ENCODE peak calls at places on chromosomes 7 and 10, in ten cellular contexts. One of them, this sample, is unnamed.

GRCh38 chr10:89789188-89789587 is 87.8 kb downstream of the KIF20B start:
- DNase-seq in OCI-LY7: no peak
- DNase-seq in effector memory CD4-positive, alpha-beta T cell: no peak
- DNase-seq in cardiac fibroblast: no peak
- DNase-seq in cardiac muscle cell: no peak
- DNase-seq in Peyer's patch: no peak
- DNase-seq in lower lobe of right lung: no peak
- DNase-seq in esophagus muscularis mucosa: no peak
- DNase-seq in right cardiac atrium: no peak
- DNase-seq in lower leg skin: no peak
- DNase-seq in this sample: no peak

GRCh38 chr10:30282226-30282625 is 66.9 kb downstream of the MTPAP start:
- DNase-seq in OCI-LY7: no peak
- DNase-seq in effector memory CD4-positive, alpha-beta T cell: no peak
- DNase-seq in cardiac fibroblast: peak
- DNase-seq in cardiac muscle cell: peak
- DNase-seq in Peyer's patch: no peak
- DNase-seq in lower lobe of right lung: no peak
- DNase-seq in esophagus muscularis mucosa: no peak
- DNase-seq in right cardiac atrium: no peak
- DNase-seq in lower leg skin: no peak
- DNase-seq in this sample: no peak

GRCh38 chr10:131689016-131689415 is 211.8 kb upstream of the PPP2R2D start:
- DNase-seq in OCI-LY7: no peak
- DNase-seq in effector memory CD4-positive, alpha-beta T cell: no peak
- DNase-seq in cardiac fibroblast: no peak
- DNase-seq in cardiac muscle cell: no peak
- DNase-seq in Peyer's patch: no peak
- DNase-seq in lower lobe of right lung: no peak
- DNase-seq in esophagus muscularis mucosa: no peak
- DNase-seq in right cardiac atrium: no peak
- DNase-seq in lower leg skin: no peak
- DNase-seq in this sample: no peak

GRCh38 chr7:20329389-20330175 is 1.1 kb upstream of the ITGB8 start:
- DNase-seq in OCI-LY7: no peak
- DNase-seq in effector memory CD4-positive, alpha-beta T cell: no peak
- DNase-seq in cardiac fibroblast: peak
- DNase-seq in cardiac muscle cell: peak
- DNase-seq in Peyer's patch: peak
- DNase-seq in lower lobe of right lung: peak
- DNase-seq in esophagus muscularis mucosa: peak
- DNase-seq in right cardiac atrium: peak
- DNase-seq in lower leg skin: peak
- DNase-seq in this sample: no peak

GRCh38 chr7:138295049-138295637 is 164.9 kb upstream of the TRIM24 start:
- DNase-seq in OCI-LY7: no peak
- DNase-seq in effector memory CD4-positive, alpha-beta T cell: no peak
- DNase-seq in cardiac fibroblast: no peak
- DNase-seq in cardiac muscle cell: no peak
- DNase-seq in Peyer's patch: no peak
- DNase-seq in lower lobe of right lung: no peak
- DNase-seq in esophagus muscularis mucosa: no peak
- DNase-seq in right cardiac atrium: no peak
- DNase-seq in lower leg skin: no peak
- DNase-seq in this sample: no peak

GRCh38 chr7:3282457-3282856 is 18.6 kb upstream of the SDK1 start:
- DNase-seq in OCI-LY7: no peak
- DNase-seq in effector memory CD4-positive, alpha-beta T cell: no peak
- DNase-seq in cardiac fibroblast: no peak
- DNase-seq in cardiac muscle cell: peak
- DNase-seq in Peyer's patch: no peak
- DNase-seq in lower lobe of right lung: no peak
- DNase-seq in esophagus muscularis mucosa: no peak
- DNase-seq in right cardiac atrium: no peak
- DNase-seq in lower leg skin: no peak
- DNase-seq in this sample: peak

GRCh38 chr10:15223174-15223573 is 54.7 kb upstream of the NMT2 start:
- DNase-seq in OCI-LY7: no peak
- DNase-seq in effector memory CD4-positive, alpha-beta T cell: no peak
- DNase-seq in cardiac fibroblast: peak
- DNase-seq in cardiac muscle cell: peak
- DNase-seq in Peyer's patch: no peak
- DNase-seq in lower lobe of right lung: no peak
- DNase-seq in esophagus muscularis mucosa: no peak
- DNase-seq in right cardiac atrium: no peak
- DNase-seq in lower leg skin: no peak
- DNase-seq in this sample: no peak

GRCh38 chr10:46515402-46516192 is 40.9 kb downstream of the GPRIN2 start:
- DNase-seq in OCI-LY7: no peak
- DNase-seq in effector memory CD4-positive, alpha-beta T cell: no peak
- DNase-seq in cardiac fibroblast: no peak
- DNase-seq in cardiac muscle cell: no peak
- DNase-seq in Peyer's patch: peak
- DNase-seq in lower lobe of right lung: peak
- DNase-seq in esophagus muscularis mucosa: no peak
- DNase-seq in right cardiac atrium: peak
- DNase-seq in lower leg skin: peak
- DNase-seq in this sample: no peak

GRCh38 chr10:8056891-8057331 is 2.4 kb downstream of the GATA3 start:
- DNase-seq in OCI-LY7: peak
- DNase-seq in effector memory CD4-positive, alpha-beta T cell: no peak
- DNase-seq in cardiac fibroblast: no peak
- DNase-seq in cardiac muscle cell: no peak
- DNase-seq in Peyer's patch: peak
- DNase-seq in lower lobe of right lung: no peak
- DNase-seq in esophagus muscularis mucosa: no peak
- DNase-seq in right cardiac atrium: peak
- DNase-seq in lower leg skin: peak
- DNase-seq in this sample: no peak

GRCh38 chr7:29345590-29345989 is 151.0 kb downstream of the CHN2 start:
- DNase-seq in OCI-LY7: no peak
- DNase-seq in effector memory CD4-positive, alpha-beta T cell: no peak
- DNase-seq in cardiac fibroblast: peak
- DNase-seq in cardiac muscle cell: peak
- DNase-seq in Peyer's patch: no peak
- DNase-seq in lower lobe of right lung: peak
- DNase-seq in esophagus muscularis mucosa: no peak
- DNase-seq in right cardiac atrium: peak
- DNase-seq in lower leg skin: no peak
- DNase-seq in this sample: peak

GRCh38 chr7:116511552-116512523 is 12.3 kb downstream of the CAV2 start:
- DNase-seq in OCI-LY7: peak
- DNase-seq in effector memory CD4-positive, alpha-beta T cell: no peak
- DNase-seq in cardiac fibroblast: peak
- DNase-seq in cardiac muscle cell: peak
- DNase-seq in Peyer's patch: peak
- DNase-seq in lower lobe of right lung: no peak
- DNase-seq in esophagus muscularis mucosa: no peak
- DNase-seq in right cardiac atrium: no peak
- DNase-seq in lower leg skin: no peak
- DNase-seq in this sample: peak

GRCh38 chr10:100912013-100912608 is 652 bp upstream of the SLF2 start:
- DNase-seq in OCI-LY7: no peak
- DNase-seq in effector memory CD4-positive, alpha-beta T cell: no peak
- DNase-seq in cardiac fibroblast: no peak
- DNase-seq in cardiac muscle cell: peak
- DNase-seq in Peyer's patch: no peak
- DNase-seq in lower lobe of right lung: no peak
- DNase-seq in esophagus muscularis mucosa: no peak
- DNase-seq in right cardiac atrium: no peak
- DNase-seq in lower leg skin: no peak
- DNase-seq in this sample: no peak

GRCh38 chr10:99908512-99908911 is 101.2 kb downstream of the DNMBP start:
- DNase-seq in OCI-LY7: no peak
- DNase-seq in effector memory CD4-positive, alpha-beta T cell: no peak
- DNase-seq in cardiac fibroblast: no peak
- DNase-seq in cardiac muscle cell: no peak
- DNase-seq in Peyer's patch: no peak
- DNase-seq in lower lobe of right lung: no peak
- DNase-seq in esophagus muscularis mucosa: no peak
- DNase-seq in right cardiac atrium: no peak
- DNase-seq in lower leg skin: no peak
- DNase-seq in this sample: no peak

GRCh38 chr10:119669975-119670640 is 18.9 kb downstream of the BAG3 start:
- DNase-seq in OCI-LY7: no peak
- DNase-seq in effector memory CD4-positive, alpha-beta T cell: no peak
- DNase-seq in cardiac fibroblast: no peak
- DNase-seq in cardiac muscle cell: no peak
- DNase-seq in Peyer's patch: no peak
- DNase-seq in lower lobe of right lung: no peak
- DNase-seq in esophagus muscularis mucosa: no peak
- DNase-seq in right cardiac atrium: no peak
- DNase-seq in lower leg skin: no peak
- DNase-seq in this sample: no peak

GRCh38 chr7:29806131-29806792 is at the start of gene WIPF3:
- DNase-seq in OCI-LY7: no peak
- DNase-seq in effector memory CD4-positive, alpha-beta T cell: no peak
- DNase-seq in cardiac fibroblast: no peak
- DNase-seq in cardiac muscle cell: peak
- DNase-seq in Peyer's patch: no peak
- DNase-seq in lower lobe of right lung: peak
- DNase-seq in esophagus muscularis mucosa: peak
- DNase-seq in right cardiac atrium: peak
- DNase-seq in lower leg skin: no peak
- DNase-seq in this sample: no peak

GRCh38 chr10:114083040-114083439 is 39.4 kb downstream of the ADRB1 start:
- DNase-seq in OCI-LY7: no peak
- DNase-seq in effector memory CD4-positive, alpha-beta T cell: no peak
- DNase-seq in cardiac fibroblast: no peak
- DNase-seq in cardiac muscle cell: no peak
- DNase-seq in Peyer's patch: no peak
- DNase-seq in lower lobe of right lung: no peak
- DNase-seq in esophagus muscularis mucosa: no peak
- DNase-seq in right cardiac atrium: no peak
- DNase-seq in lower leg skin: no peak
- DNase-seq in this sample: no peak

GRCh38 chr10:114079421-114079820 is 35.8 kb downstream of the ADRB1 start:
- DNase-seq in OCI-LY7: no peak
- DNase-seq in effector memory CD4-positive, alpha-beta T cell: no peak
- DNase-seq in cardiac fibroblast: no peak
- DNase-seq in cardiac muscle cell: no peak
- DNase-seq in Peyer's patch: no peak
- DNase-seq in lower lobe of right lung: no peak
- DNase-seq in esophagus muscularis mucosa: no peak
- DNase-seq in right cardiac atrium: no peak
- DNase-seq in lower leg skin: peak
- DNase-seq in this sample: no peak

GRCh38 chr10:114084225-114084624 is 40.6 kb downstream of the ADRB1 start:
- DNase-seq in OCI-LY7: no peak
- DNase-seq in effector memory CD4-positive, alpha-beta T cell: no peak
- DNase-seq in cardiac fibroblast: no peak
- DNase-seq in cardiac muscle cell: no peak
- DNase-seq in Peyer's patch: no peak
- DNase-seq in lower lobe of right lung: no peak
- DNase-seq in esophagus muscularis mucosa: no peak
- DNase-seq in right cardiac atrium: no peak
- DNase-seq in lower leg skin: no peak
- DNase-seq in this sample: no peak

GRCh38 chr10:114077815-114078219 is 34.2 kb downstream of the ADRB1 start:
- DNase-seq in OCI-LY7: no peak
- DNase-seq in effector memory CD4-positive, alpha-beta T cell: no peak
- DNase-seq in cardiac fibroblast: no peak
- DNase-seq in cardiac muscle cell: no peak
- DNase-seq in Peyer's patch: no peak
- DNase-seq in lower lobe of right lung: no peak
- DNase-seq in esophagus muscularis mucosa: no peak
- DNase-seq in right cardiac atrium: no peak
- DNase-seq in lower leg skin: peak
- DNase-seq in this sample: no peak

GRCh38 chr10:114081911-114082583 is 38.4 kb downstream of the ADRB1 start:
- DNase-seq in OCI-LY7: no peak
- DNase-seq in effector memory CD4-positive, alpha-beta T cell: no peak
- DNase-seq in cardiac fibroblast: no peak
- DNase-seq in cardiac muscle cell: no peak
- DNase-seq in Peyer's patch: no peak
- DNase-seq in lower lobe of right lung: no peak
- DNase-seq in esophagus muscularis mucosa: no peak
- DNase-seq in right cardiac atrium: no peak
- DNase-seq in lower leg skin: no peak
- DNase-seq in this sample: no peak
- H3K4me3 ChIP-seq in OCI-LY7: no peak
- H3K4me3 ChIP-seq in effector memory CD4-positive, alpha-beta T cell: no peak
- H3K4me3 ChIP-seq in cardiac fibroblast: no peak
- H3K4me3 ChIP-seq in cardiac muscle cell: no peak
- H3K4me3 ChIP-seq in Peyer's patch: no peak
- H3K4me3 ChIP-seq in lower lobe of right lung: no peak
- H3K4me3 ChIP-seq in esophagus muscularis mucosa: no peak
- H3K4me3 ChIP-seq in right cardiac atrium: no peak
- H3K4me3 ChIP-seq in lower leg skin: no peak
- H3K4me3 ChIP-seq in this sample: no peak

DNA sequence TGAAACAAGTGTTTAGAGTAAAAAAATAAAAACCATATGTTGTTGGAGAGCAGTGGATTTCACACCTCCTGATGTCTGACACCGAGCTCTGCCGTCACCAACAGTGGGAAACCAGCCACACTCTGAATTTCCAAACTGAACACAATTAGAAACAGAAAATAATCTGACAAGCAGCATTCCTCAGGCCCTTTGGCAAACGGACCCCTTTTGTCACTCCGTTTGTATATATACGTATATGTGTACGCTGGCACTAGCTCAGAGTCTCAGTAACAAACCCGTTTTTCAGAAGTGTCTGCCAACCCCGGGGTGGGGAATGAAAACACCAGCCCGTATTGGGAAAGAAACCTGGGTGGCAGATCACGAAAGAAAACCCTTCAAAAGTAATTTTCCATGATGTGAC is 32.5 kb downstream of the TACC2 start:
- DNase-seq in OCI-LY7: no peak
- DNase-seq in effector memory CD4-positive, alpha-beta T cell: no peak
- DNase-seq in cardiac fibroblast: no peak
- DNase-seq in cardiac muscle cell: peak
- DNase-seq in Peyer's patch: no peak
- DNase-seq in lower lobe of right lung: no peak
- DNase-seq in esophagus muscularis mucosa: no peak
- DNase-seq in right cardiac atrium: no peak
- DNase-seq in lower leg skin: no peak
- DNase-seq in this sample: no peak
- H3K4me3 ChIP-seq in OCI-LY7: no peak
- H3K4me3 ChIP-seq in effector memory CD4-positive, alpha-beta T cell: no peak
- H3K4me3 ChIP-seq in cardiac fibroblast: no peak
- H3K4me3 ChIP-seq in cardiac muscle cell: no peak
- H3K4me3 ChIP-seq in Peyer's patch: no peak
- H3K4me3 ChIP-seq in lower lobe of right lung: no peak
- H3K4me3 ChIP-seq in esophagus muscularis mucosa: peak
- H3K4me3 ChIP-seq in right cardiac atrium: no peak
- H3K4me3 ChIP-seq in lower leg skin: no peak
- H3K4me3 ChIP-seq in this sample: peak

GRCh38 chr10:107440741-107441140 is 276.2 kb upstream of the SORCS1 start:
- DNase-seq in OCI-LY7: no peak
- DNase-seq in effector memory CD4-positive, alpha-beta T cell: no peak
- DNase-seq in cardiac fibroblast: no peak
- DNase-seq in cardiac muscle cell: no peak
- DNase-seq in Peyer's patch: no peak
- DNase-seq in lower lobe of right lung: no peak
- DNase-seq in esophagus muscularis mucosa: no peak
- DNase-seq in right cardiac atrium: no peak
- DNase-seq in lower leg skin: no peak
- DNase-seq in this sample: no peak
- H3K4me3 ChIP-seq in OCI-LY7: no peak
- H3K4me3 ChIP-seq in effector memory CD4-positive, alpha-beta T cell: no peak
- H3K4me3 ChIP-seq in cardiac fibroblast: no peak
- H3K4me3 ChIP-seq in cardiac muscle cell: no peak
- H3K4me3 ChIP-seq in Peyer's patch: no peak
- H3K4me3 ChIP-seq in lower lobe of right lung: no peak
- H3K4me3 ChIP-seq in esophagus muscularis mucosa: no peak
- H3K4me3 ChIP-seq in right cardiac atrium: no peak
- H3K4me3 ChIP-seq in lower leg skin: no peak
- H3K4me3 ChIP-seq in this sample: no peak

GRCh38 chr10:72802291-72803118 is 91.0 kb upstream of the OIT3 start:
- DNase-seq in OCI-LY7: no peak
- DNase-seq in effector memory CD4-positive, alpha-beta T cell: no peak
- DNase-seq in cardiac fibroblast: peak
- DNase-seq in cardiac muscle cell: peak
- DNase-seq in Peyer's patch: no peak
- DNase-seq in lower lobe of right lung: no peak
- DNase-seq in esophagus muscularis mucosa: no peak
- DNase-seq in right cardiac atrium: no peak
- DNase-seq in lower leg skin: no peak
- DNase-seq in this sample: no peak
- H3K4me3 ChIP-seq in OCI-LY7: no peak
- H3K4me3 ChIP-seq in effector memory CD4-positive, alpha-beta T cell: no peak
- H3K4me3 ChIP-seq in cardiac fibroblast: peak
- H3K4me3 ChIP-seq in cardiac muscle cell: no peak
- H3K4me3 ChIP-seq in Peyer's patch: no peak
- H3K4me3 ChIP-seq in lower lobe of right lung: no peak
- H3K4me3 ChIP-seq in esophagus muscularis mucosa: peak
- H3K4me3 ChIP-seq in right cardiac atrium: peak
- H3K4me3 ChIP-seq in lower leg skin: no peak
- H3K4me3 ChIP-seq in this sample: peak